ENCODE peak calls at places on chromosome 13, in nine cellular contexts. One of them, this sample, is unnamed. For H3K36me3, the result is how much of the 10 kb centered on the place peaks cover.

GRCh38 chr13:37168922-37169321 is 63.5 kb upstream of the CSNK1A1L start:
- DNase-seq in Karpas-422: no peak
- DNase-seq in pancreas: no peak
- DNase-seq in left lung: no peak
- DNase-seq in IMR-90: no peak
- DNase-seq in colonic mucosa: no peak
- DNase-seq in sigmoid colon: no peak
- DNase-seq in keratinocyte: no peak
- DNase-seq in thoracic aorta: no peak
- DNase-seq in this sample: no peak

GRCh38 chr13:48369988-48370387 is 42.9 kb downstream of the LPAR6 start:
- DNase-seq in Karpas-422: no peak
- DNase-seq in pancreas: no peak
- DNase-seq in left lung: no peak
- DNase-seq in IMR-90: no peak
- DNase-seq in colonic mucosa: no peak
- DNase-seq in sigmoid colon: no peak
- DNase-seq in keratinocyte: no peak
- DNase-seq in thoracic aorta: no peak
- DNase-seq in this sample: no peak

GRCh38 chr13:58051807-58052375 is 420.3 kb downstream of the PCDH17 start:
- DNase-seq in Karpas-422: no peak
- DNase-seq in pancreas: no peak
- DNase-seq in left lung: no peak
- DNase-seq in IMR-90: no peak
- DNase-seq in colonic mucosa: no peak
- DNase-seq in sigmoid colon: no peak
- DNase-seq in keratinocyte: no peak
- DNase-seq in thoracic aorta: no peak
- DNase-seq in this sample: no peak

GRCh38 chr13:29483211-29483610 is 112.3 kb downstream of the SLC7A1 start:
- DNase-seq in Karpas-422: peak
- DNase-seq in pancreas: peak
- DNase-seq in left lung: no peak
- DNase-seq in IMR-90: no peak
- DNase-seq in colonic mucosa: no peak
- DNase-seq in sigmoid colon: no peak
- DNase-seq in keratinocyte: no peak
- DNase-seq in thoracic aorta: no peak
- DNase-seq in this sample: no peak

GRCh38 chr13:30752201-30752797 is 17.0 kb downstream of the ALOX5AP start:
- DNase-seq in Karpas-422: no peak
- DNase-seq in pancreas: peak
- DNase-seq in left lung: no peak
- DNase-seq in IMR-90: peak
- DNase-seq in colonic mucosa: no peak
- DNase-seq in sigmoid colon: no peak
- DNase-seq in keratinocyte: no peak
- DNase-seq in thoracic aorta: no peak
- DNase-seq in this sample: no peak

GRCh38 chr13:43061496-43062280 is 38.3 kb downstream of the DNAJC15 start:
- DNase-seq in Karpas-422: no peak
- DNase-seq in pancreas: no peak
- DNase-seq in left lung: no peak
- DNase-seq in IMR-90: no peak
- DNase-seq in colonic mucosa: no peak
- DNase-seq in sigmoid colon: no peak
- DNase-seq in keratinocyte: no peak
- DNase-seq in thoracic aorta: no peak
- DNase-seq in this sample: no peak

GRCh38 chr13:29978211-29978610 is 127.8 kb upstream of the UBL3 start:
- DNase-seq in Karpas-422: no peak
- DNase-seq in pancreas: no peak
- DNase-seq in left lung: no peak
- DNase-seq in IMR-90: peak
- DNase-seq in colonic mucosa: no peak
- DNase-seq in sigmoid colon: no peak
- DNase-seq in keratinocyte: no peak
- DNase-seq in thoracic aorta: no peak
- DNase-seq in this sample: no peak

GRCh38 chr13:61695147-61695546 is 279.5 kb upstream of the PCDH20 start:
- DNase-seq in Karpas-422: no peak
- DNase-seq in pancreas: no peak
- DNase-seq in left lung: no peak
- DNase-seq in IMR-90: no peak
- DNase-seq in colonic mucosa: no peak
- DNase-seq in sigmoid colon: no peak
- DNase-seq in keratinocyte: no peak
- DNase-seq in thoracic aorta: no peak
- DNase-seq in this sample: no peak

GRCh38 chr13:28392428-28392827 is 102.5 kb downstream of the FLT1 start:
- DNase-seq in Karpas-422: no peak
- DNase-seq in pancreas: no peak
- DNase-seq in left lung: no peak
- DNase-seq in IMR-90: no peak
- DNase-seq in colonic mucosa: no peak
- DNase-seq in sigmoid colon: no peak
- DNase-seq in keratinocyte: no peak
- DNase-seq in thoracic aorta: no peak
- DNase-seq in this sample: no peak

GRCh38 chr13:69579351-69579750 is 528.3 kb upstream of the ATXN8OS start:
- DNase-seq in Karpas-422: peak
- DNase-seq in pancreas: no peak
- DNase-seq in left lung: no peak
- DNase-seq in IMR-90: no peak
- DNase-seq in colonic mucosa: no peak
- DNase-seq in sigmoid colon: no peak
- DNase-seq in keratinocyte: no peak
- DNase-seq in thoracic aorta: no peak
- DNase-seq in this sample: no peak

GRCh38 chr13:49791214-49791752 is 1.2 kb downstream of the KPNA3 start:
- DNase-seq in Karpas-422: peak
- DNase-seq in pancreas: peak
- DNase-seq in left lung: no peak
- DNase-seq in IMR-90: peak
- DNase-seq in colonic mucosa: peak
- DNase-seq in sigmoid colon: no peak
- DNase-seq in keratinocyte: no peak
- DNase-seq in thoracic aorta: no peak
- DNase-seq in this sample: peak

GRCh38 chr13:48842316-48842715 is 133.4 kb upstream of the FNDC3A start:
- DNase-seq in Karpas-422: no peak
- DNase-seq in pancreas: no peak
- DNase-seq in left lung: no peak
- DNase-seq in IMR-90: no peak
- DNase-seq in colonic mucosa: no peak
- DNase-seq in sigmoid colon: no peak
- DNase-seq in keratinocyte: no peak
- DNase-seq in thoracic aorta: no peak
- DNase-seq in this sample: no peak

GRCh38 chr13:111168116-111168515 is 53.0 kb downstream of the ARHGEF7 start:
- DNase-seq in Karpas-422: no peak
- DNase-seq in pancreas: no peak
- DNase-seq in left lung: no peak
- DNase-seq in IMR-90: no peak
- DNase-seq in colonic mucosa: no peak
- DNase-seq in sigmoid colon: no peak
- DNase-seq in keratinocyte: no peak
- DNase-seq in thoracic aorta: no peak
- DNase-seq in this sample: no peak

GRCh38 chr13:111165611-111166010 is 50.5 kb downstream of the ARHGEF7 start:
- DNase-seq in Karpas-422: peak
- DNase-seq in pancreas: no peak
- DNase-seq in left lung: no peak
- DNase-seq in IMR-90: no peak
- DNase-seq in colonic mucosa: no peak
- DNase-seq in sigmoid colon: no peak
- DNase-seq in keratinocyte: no peak
- DNase-seq in thoracic aorta: no peak
- DNase-seq in this sample: no peak

GRCh38 chr13:111165189-111165588 is 50.1 kb downstream of the ARHGEF7 start:
- DNase-seq in Karpas-422: no peak
- DNase-seq in pancreas: no peak
- DNase-seq in left lung: no peak
- DNase-seq in IMR-90: no peak
- DNase-seq in colonic mucosa: no peak
- DNase-seq in sigmoid colon: no peak
- DNase-seq in keratinocyte: no peak
- DNase-seq in thoracic aorta: no peak
- DNase-seq in this sample: no peak

GRCh38 chr13:111167290-111167689 is 52.2 kb downstream of the ARHGEF7 start:
- DNase-seq in Karpas-422: no peak
- DNase-seq in pancreas: no peak
- DNase-seq in left lung: no peak
- DNase-seq in IMR-90: no peak
- DNase-seq in colonic mucosa: no peak
- DNase-seq in sigmoid colon: no peak
- DNase-seq in keratinocyte: no peak
- DNase-seq in thoracic aorta: no peak
- DNase-seq in this sample: no peak

DNA sequence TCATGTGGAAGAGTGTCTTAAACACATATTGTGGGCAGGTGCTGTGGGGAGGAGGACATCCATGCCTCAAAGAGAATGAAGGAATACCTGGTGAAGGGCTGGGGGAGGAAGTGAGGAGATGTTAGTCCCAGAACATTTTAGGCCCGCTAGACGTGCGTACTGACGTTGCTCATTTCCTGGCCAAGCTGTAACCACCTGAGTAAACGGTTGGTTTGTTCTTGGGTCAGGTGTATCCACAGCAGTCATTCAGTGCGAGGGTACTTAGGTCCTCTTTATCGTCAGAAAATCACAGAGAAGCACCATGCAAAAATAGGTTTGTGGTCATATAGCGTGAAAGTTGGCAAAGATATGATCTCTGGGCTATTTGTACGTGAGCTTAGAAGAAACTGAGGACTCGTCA is 51.8 kb downstream of the ARHGEF7 start:
- DNase-seq in Karpas-422: no peak
- DNase-seq in pancreas: no peak
- DNase-seq in left lung: no peak
- DNase-seq in IMR-90: no peak
- DNase-seq in colonic mucosa: no peak
- DNase-seq in sigmoid colon: no peak
- DNase-seq in keratinocyte: no peak
- DNase-seq in thoracic aorta: no peak
- DNase-seq in this sample: no peak
- H3K36me3 ChIP-seq in Karpas-422: under half
- H3K36me3 ChIP-seq in pancreas: under half
- H3K36me3 ChIP-seq in left lung: under half
- H3K36me3 ChIP-seq in IMR-90: under half
- H3K36me3 ChIP-seq in colonic mucosa: under half
- H3K36me3 ChIP-seq in sigmoid colon: under half
- H3K36me3 ChIP-seq in keratinocyte: under half
- H3K36me3 ChIP-seq in thoracic aorta: under half
- H3K36me3 ChIP-seq in this sample: under half

DNA sequence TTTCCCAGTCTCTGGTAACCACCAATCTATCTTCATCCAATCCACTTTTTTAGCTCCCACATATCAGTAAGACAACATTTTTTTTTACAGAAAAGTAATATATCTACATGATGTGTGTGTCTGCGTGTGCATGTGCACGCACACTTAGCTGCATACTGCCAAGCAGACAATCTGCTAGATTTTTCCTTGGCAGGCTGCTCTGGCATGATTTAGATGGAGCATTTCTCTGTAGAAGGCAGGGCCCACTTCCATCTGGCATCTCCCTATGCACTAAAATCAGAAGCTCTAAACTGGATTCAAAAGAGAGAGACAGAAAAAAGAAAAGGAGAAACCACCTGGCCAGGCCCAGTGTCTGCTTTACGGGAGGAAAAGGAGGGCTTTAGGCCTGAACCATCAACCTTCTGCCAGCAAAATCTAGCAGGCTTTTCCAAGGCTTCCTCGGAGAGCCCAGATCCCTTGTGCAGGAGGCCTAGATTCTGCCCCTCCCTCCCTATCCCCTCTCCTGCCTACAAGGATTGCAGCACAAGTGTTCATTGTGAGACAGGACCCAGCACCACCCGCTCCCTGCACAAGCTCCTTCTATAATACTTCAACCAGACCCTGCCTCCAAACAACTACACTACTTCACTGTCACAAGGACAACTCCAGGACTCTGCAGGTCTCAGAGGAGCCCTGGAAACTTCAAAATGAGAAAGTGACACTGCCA is 99.3 kb downstream of the DOCK9 start:
- DNase-seq in Karpas-422: no peak
- DNase-seq in pancreas: no peak
- DNase-seq in left lung: no peak
- DNase-seq in IMR-90: no peak
- DNase-seq in colonic mucosa: no peak
- DNase-seq in sigmoid colon: no peak
- DNase-seq in keratinocyte: no peak
- DNase-seq in thoracic aorta: no peak
- DNase-seq in this sample: no peak
- H3K36me3 ChIP-seq in Karpas-422: under half
- H3K36me3 ChIP-seq in pancreas: under half
- H3K36me3 ChIP-seq in left lung: under half
- H3K36me3 ChIP-seq in IMR-90: under half
- H3K36me3 ChIP-seq in colonic mucosa: under half
- H3K36me3 ChIP-seq in sigmoid colon: under half
- H3K36me3 ChIP-seq in keratinocyte: under half
- H3K36me3 ChIP-seq in thoracic aorta: under half
- H3K36me3 ChIP-seq in this sample: under half

GRCh38 chr13:113245858-113246791 is 36.7 kb downstream of the CUL4A start:
- DNase-seq in Karpas-422: no peak
- DNase-seq in pancreas: no peak
- DNase-seq in left lung: peak
- DNase-seq in IMR-90: peak
- DNase-seq in colonic mucosa: no peak
- DNase-seq in sigmoid colon: no peak
- DNase-seq in keratinocyte: no peak
- DNase-seq in thoracic aorta: no peak
- DNase-seq in this sample: no peak
- H3K36me3 ChIP-seq in Karpas-422: half or more
- H3K36me3 ChIP-seq in pancreas: under half
- H3K36me3 ChIP-seq in left lung: under half
- H3K36me3 ChIP-seq in IMR-90: half or more
- H3K36me3 ChIP-seq in colonic mucosa: under half
- H3K36me3 ChIP-seq in sigmoid colon: half or more
- H3K36me3 ChIP-seq in keratinocyte: half or more
- H3K36me3 ChIP-seq in thoracic aorta: half or more
- H3K36me3 ChIP-seq in this sample: half or more

GRCh38 chr13:77172650-77173049 is 145.7 kb upstream of the FBXL3 start:
- DNase-seq in Karpas-422: no peak
- DNase-seq in pancreas: no peak
- DNase-seq in left lung: no peak
- DNase-seq in IMR-90: no peak
- DNase-seq in colonic mucosa: no peak
- DNase-seq in sigmoid colon: no peak
- DNase-seq in keratinocyte: no peak
- DNase-seq in thoracic aorta: no peak
- DNase-seq in this sample: no peak

GRCh38 chr13:77180011-77180410 is 146.9 kb downstream of the MYCBP2 start:
- DNase-seq in Karpas-422: no peak
- DNase-seq in pancreas: no peak
- DNase-seq in left lung: no peak
- DNase-seq in IMR-90: no peak
- DNase-seq in colonic mucosa: no peak
- DNase-seq in sigmoid colon: no peak
- DNase-seq in keratinocyte: no peak
- DNase-seq in thoracic aorta: no peak
- DNase-seq in this sample: no peak

GRCh38 chr13:77176350-77176749 is 149.4 kb upstream of the FBXL3 start:
- DNase-seq in Karpas-422: no peak
- DNase-seq in pancreas: no peak
- DNase-seq in left lung: no peak
- DNase-seq in IMR-90: peak
- DNase-seq in colonic mucosa: no peak
- DNase-seq in sigmoid colon: no peak
- DNase-seq in keratinocyte: no peak
- DNase-seq in thoracic aorta: no peak
- DNase-seq in this sample: no peak

GRCh38 chr13:77177646-77178045 is 149.2 kb downstream of the MYCBP2 start:
- DNase-seq in Karpas-422: no peak
- DNase-seq in pancreas: no peak
- DNase-seq in left lung: no peak
- DNase-seq in IMR-90: no peak
- DNase-seq in colonic mucosa: no peak
- DNase-seq in sigmoid colon: no peak
- DNase-seq in keratinocyte: no peak
- DNase-seq in thoracic aorta: no peak
- DNase-seq in this sample: no peak
- H3K36me3 ChIP-seq in Karpas-422: half or more
- H3K36me3 ChIP-seq in pancreas: under half
- H3K36me3 ChIP-seq in left lung: under half
- H3K36me3 ChIP-seq in IMR-90: under half
- H3K36me3 ChIP-seq in colonic mucosa: under half
- H3K36me3 ChIP-seq in sigmoid colon: under half
- H3K36me3 ChIP-seq in keratinocyte: under half
- H3K36me3 ChIP-seq in thoracic aorta: under half
- H3K36me3 ChIP-seq in this sample: half or more

This sample was measured in transverse colon.